ENCODE peak calls at places on chromosomes 7 and 10, in six cellular contexts. Y, Z, N, X, I and V are unnamed samples.

GRCh38 chr7:137992738-137993394 is 9.0 kb downstream of the CREB3L2 start:
- DNase-seq in I (peak; percentile 81), Z (peak; percentile 98), N (no peak), Y (peak; percentile 98), X (no peak), V (peak; percentile 86)

GRCh38 chr7:56062382-56062781 is 1.7 kb upstream of the SUMF2 start:
- DNase-seq in X (no peak), N (no peak), Y (peak; percentile 57), Z (peak; percentile 42), I (no peak), V (no peak)

GRCh38 chr10:124636271-124636993 is 107.7 kb downstream of the FAM53B start:
- DNase-seq in Z (no peak), N (peak; percentile 34), I (no peak), X (no peak), Y (no peak), V (no peak)

GRCh38 chr10:96833220-96834001 is 1.3 kb downstream of the LCOR start:
- DNase-seq in Z (no peak), X (no peak), I (peak; percentile 67), N (peak; percentile 31), Y (peak; percentile 23), V (no peak)

GRCh38 chr10:80464557-80465466 is 10.7 kb downstream of the TSPAN14 start:
- DNase-seq in N (peak; percentile 50), X (no peak), Z (no peak), Y (no peak), I (no peak), V (no peak)

GRCh38 chr7:50497068-50497642 is 47.0 kb upstream of the FIGNL1 start:
- DNase-seq in I (no peak), X (no peak), Y (peak; percentile 85), Z (peak; percentile 11), N (no peak), V (peak; percentile 29)

GRCh38 chr10:478471-479245 is 210.8 kb downstream of the DIP2C start:
- DNase-seq in Z (no peak), N (no peak), I (no peak), Y (no peak), X (no peak), V (no peak)

GRCh38 chr10:61164458-61165160 is 220.6 kb upstream of the RHOBTB1 start:
- DNase-seq in N (no peak), I (peak; percentile 66), X (peak; percentile 41), Z (no peak), Y (no peak), V (no peak)

GRCh38 chr7:19560111-19560883 is 148.5 kb downstream of the POLR1F start:
- DNase-seq in N (no peak), I (no peak), Z (peak; percentile 52), X (no peak), Y (peak; percentile 55), V (no peak)

GRCh38 chr10:102195301-102195870 is 30.7 kb upstream of the ELOVL3 start:
- DNase-seq in Y (no peak), I (no peak), Z (no peak), N (no peak), X (no peak), V (no peak)

GRCh38 chr7:84176716-84177115 is 17.9 kb downstream of the SEMA3A start:
- DNase-seq in Y (peak; percentile 33), X (no peak), N (no peak), I (no peak), Z (peak; percentile 52), V (peak; percentile 41)

GRCh38 chr10:99913831-99914235 is 95.9 kb downstream of the DNMBP start:
- DNase-seq in Z (no peak), X (no peak), N (no peak), I (no peak), Y (no peak), V (no peak)

GRCh38 chr10:102781089-102781920 is 37.6 kb downstream of the WBP1L start:
- DNase-seq in Y (peak; percentile 34), X (no peak), Z (no peak), I (no peak), N (no peak), V (no peak)

GRCh38 chr10:103759100-103759781 is 96.1 kb downstream of the SH3PXD2A start:
- DNase-seq in X (no peak), Y (peak; percentile 86), Z (peak; percentile 48), N (peak; percentile 43), I (peak; percentile 87), V (no peak)

GRCh38 chr7:30474485-30474884 is 4.1 kb downstream of the NOD1 start:
- DNase-seq in X (no peak), N (no peak), Z (no peak), I (no peak), Y (no peak), V (no peak)

GRCh38 chr10:133292919-133293809 is 15.5 kb downstream of the TUBGCP2 start:
- DNase-seq in N (no peak), Y (peak; percentile 56), I (no peak), X (no peak), Z (no peak), V (no peak)

GRCh38 chr7:111789880-111790279 is 227.6 kb upstream of the IMMP2L start:
- DNase-seq in Y (no peak), X (no peak), N (no peak), Z (no peak), I (no peak), V (no peak)

GRCh38 chr10:32577448-32577847 is 131.5 kb downstream of the CCDC7 start:
- DNase-seq in Z (peak; percentile 1), I (no peak), Y (no peak), N (no peak), X (no peak), V (no peak)

GRCh38 chr10:88065384-88066049 is 202.1 kb downstream of the PTEN start:
- DNase-seq in Y (no peak), I (no peak), Z (no peak), N (no peak), X (no peak), V (no peak)

GRCh38 chr10:127267442-127267841 is 71.1 kb upstream of the INSYN2A start:
- DNase-seq in X (no peak), Y (no peak), N (no peak), Z (no peak), I (no peak), V (no peak)

GRCh38 chr10:23079700-23080099 is 15.7 kb upstream of the MSRB2 start:
- DNase-seq in Y (no peak), Z (no peak), N (no peak), I (no peak), X (no peak), V (no peak)

GRCh38 chr7:2554654-2555053 is 670 bp downstream of the BRAT1 start:
- DNase-seq in Y (no peak), I (peak; percentile 66), N (peak; percentile 48), X (peak; percentile 41), Z (no peak), V (no peak)

GRCh38 chr10:94038024-94038423 is 44.3 kb downstream of the PLCE1 start:
- DNase-seq in Z (no peak), X (no peak), Y (peak; percentile 12), N (no peak), I (no peak), V (no peak)
- TF ChIP-seq CTCF in Z (peak; percentile 6), X (no peak), Y (no peak), N (no peak), I (no peak), V (no peak)

GRCh38 chr10:98170249-98171117 is 36.0 kb downstream of the R3HCC1L start:
- DNase-seq in X (no peak), N (peak; percentile 74), I (no peak), Z (no peak), Y (peak; percentile 58), V (no peak)
- TF ChIP-seq CTCF in X (peak; percentile 79), N (peak; percentile 90), I (peak; percentile 71), Z (peak; percentile 69), Y (peak; percentile 79), V (peak; percentile 74)

DNA sequence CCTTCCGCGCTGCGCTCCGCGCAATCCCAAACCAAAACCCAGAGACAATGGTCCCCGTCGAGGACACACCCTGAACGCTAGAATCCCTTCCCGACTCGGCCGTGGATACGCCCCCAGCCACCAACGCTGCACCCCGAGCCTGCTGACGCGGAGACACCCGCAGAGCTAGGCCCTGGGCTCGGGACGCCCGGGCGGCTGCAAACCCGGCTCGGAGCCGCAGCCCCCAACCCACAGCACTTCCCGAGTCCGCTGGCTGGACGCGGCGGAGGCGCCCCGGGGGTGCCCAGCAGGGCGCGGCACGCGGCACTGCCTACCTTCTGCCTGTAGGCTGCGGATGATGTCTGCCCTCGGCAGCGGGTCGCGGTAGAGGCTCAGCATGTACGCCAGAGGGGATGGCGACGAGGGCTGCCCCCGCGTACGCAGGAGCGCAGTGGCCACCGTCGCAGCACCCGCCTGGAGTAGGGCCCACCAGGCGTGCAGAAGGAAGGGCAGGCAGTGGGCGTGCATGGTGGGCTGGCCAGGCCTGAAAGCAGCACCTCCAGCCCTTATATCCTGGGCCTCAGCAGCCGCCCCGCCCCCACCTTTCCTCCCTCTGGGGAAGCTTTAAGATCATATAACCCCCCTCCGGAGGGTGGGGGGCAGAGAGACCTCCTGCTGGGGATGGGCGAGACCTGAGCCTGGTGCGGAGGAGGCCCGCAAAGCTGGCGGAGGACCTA is at the start of gene NODAL:
- DNase-seq in X (no peak), I (no peak), N (no peak), Z (no peak), Y (no peak), V (no peak)
- TF ChIP-seq CTCF in X (no peak), I (no peak), N (no peak), Z (no peak), Y (no peak), V (no peak)

GRCh38 chr7:69208848-69209247 is 389.4 kb upstream of the AUTS2 start:
- DNase-seq in Y (no peak), Z (no peak), I (no peak), N (peak; percentile 78), X (no peak), V (no peak)

GRCh38 chr7:69211336-69211735 is 386.9 kb upstream of the AUTS2 start:
- DNase-seq in X (no peak), Z (no peak), N (no peak), I (no peak), Y (no peak), V (no peak)

GRCh38 chr7:69213882-69214281 is 384.4 kb upstream of the AUTS2 start:
- DNase-seq in Y (no peak), X (no peak), Z (no peak), I (no peak), N (no peak), V (no peak)

GRCh38 chr7:69211739-69212138 is 386.5 kb upstream of the AUTS2 start:
- DNase-seq in Z (no peak), N (peak; percentile 82), Y (no peak), I (no peak), X (no peak), V (no peak)
- TF ChIP-seq CTCF in Z (no peak), N (peak; percentile 75), Y (no peak), I (no peak), X (no peak), V (no peak)

GRCh38 chr10:4307784-4308364 is 518.1 kb upstream of the AKR1E2 start:
- DNase-seq in Y (no peak), X (no peak), Z (no peak), I (no peak), N (no peak), V (no peak)
- TF ChIP-seq CTCF in Y (no peak), X (no peak), Z (no peak), I (no peak), N (no peak), V (no peak)